ENCODE peak calls at places on chromosomes 3 and 15, in ten cellular contexts. E is activated CD4-positive, alpha-beta T cell treated with anti-CD3 and anti-CD28 coated beads, Interleukin-2, amount 50 U/mL, for 24 hours; H is HFFc6; P is aorta; W is activated T-cell treated with anti-CD3 and anti-CD28 coated beads, Interleukin-2, amount 50 U/mL, for 72 hours; Q is RPMI8226; I is AG10803; M is fibroblast of lung; X is NCI-H1694; O is HEK293T. L is an unnamed sample.

GRCh38 chr15:48449734-48450133 is 118.5 kb downstream of the DUT start:
- DNase-seq in I (no peak), O (no peak), X (no peak), Q (no peak), H (peak), M (no peak), E (no peak), W (no peak), P (no peak), L (no peak)

GRCh38 chr3:5754602-5755001 is 567.1 kb downstream of the EDEM1 start:
- DNase-seq in M (no peak), O (no peak), I (no peak), H (no peak), Q (peak), E (no peak), W (no peak), P (no peak), X (no peak), L (no peak)

GRCh38 chr3:172512363-172512762 is 10.9 kb downstream of the TNFSF10 start:
- DNase-seq in P (peak), M (peak), I (no peak), O (no peak), H (no peak), Q (peak), W (peak), X (no peak), E (no peak), L (peak)

GRCh38 chr3:47464603-47465002 is 11.1 kb downstream of the SCAP start:
- DNase-seq in H (no peak), I (no peak), E (no peak), P (no peak), Q (no peak), M (no peak), W (no peak), X (no peak), O (no peak), L (no peak)

GRCh38 chr15:36645106-36645505 is 65.7 kb downstream of the CDIN1 start:
- DNase-seq in Q (no peak), M (no peak), O (no peak), I (peak), E (no peak), X (no peak), H (no peak), W (no peak), P (no peak), L (no peak)

GRCh38 chr3:184368804-184369183 is 7.3 kb downstream of the POLR2H start:
- DNase-seq in E (no peak), O (no peak), P (peak), Q (no peak), I (peak), W (no peak), M (peak), X (no peak), H (peak), L (peak)

GRCh38 chr3:108552267-108553159 is 36.7 kb downstream of the CIP2A start:
- DNase-seq in X (peak), M (peak), O (no peak), I (peak), P (no peak), Q (peak), H (peak), E (no peak), W (no peak), L (no peak)

GRCh38 chr15:74184582-74185091 is 11.1 kb downstream of the ISLR start:
- DNase-seq in P (peak), W (peak), E (no peak), I (no peak), M (no peak), H (no peak), Q (no peak), X (no peak), O (no peak), L (no peak)

GRCh38 chr3:187025656-187026320 is 95.5 kb downstream of the ST6GAL1 start:
- DNase-seq in M (no peak), I (no peak), O (no peak), P (no peak), H (no peak), X (no peak), Q (no peak), E (peak), W (peak), L (no peak)

GRCh38 chr15:40343512-40343911 is 2.8 kb upstream of the CCDC9B start:
- DNase-seq in W (no peak), X (no peak), H (peak), E (no peak), M (peak), P (peak), Q (no peak), O (no peak), I (peak), L (peak)

GRCh38 chr3:58688563-58688962 is 22.0 kb upstream of the FAM3D start:
- DNase-seq in X (no peak), H (no peak), E (no peak), I (no peak), W (no peak), P (no peak), O (no peak), Q (no peak), M (no peak), L (no peak)

GRCh38 chr3:152388631-152389030 is 119.9 kb downstream of the MBNL1 start:
- DNase-seq in W (no peak), H (no peak), X (no peak), M (no peak), E (no peak), P (no peak), I (no peak), Q (no peak), O (no peak), L (no peak)

GRCh38 chr3:168117853-168118313 is 22.2 kb upstream of the GOLIM4 start:
- DNase-seq in H (peak), Q (no peak), W (no peak), O (no peak), M (peak), X (no peak), E (no peak), P (no peak), I (peak), L (no peak)

GRCh38 chr3:105158277-105158676 is 208.4 kb upstream of the ALCAM start:
- DNase-seq in E (no peak), I (no peak), W (no peak), M (no peak), P (no peak), X (no peak), H (no peak), O (no peak), Q (no peak), L (no peak)

GRCh38 chr3:128447561-128448013 is 19.1 kb downstream of the DNAJB8 start:
- DNase-seq in I (no peak), X (no peak), E (peak), O (no peak), W (peak), H (no peak), P (no peak), M (no peak), Q (no peak), L (no peak)

GRCh38 chr15:92142242-92143232 is 251.1 kb upstream of the ST8SIA2 start:
- DNase-seq in P (no peak), X (no peak), M (peak), W (no peak), O (no peak), E (no peak), I (peak), Q (no peak), H (no peak), L (no peak)

GRCh38 chr3:131812433-131812832 is 222.4 kb downstream of the CPNE4 start:
- DNase-seq in O (no peak), M (no peak), W (no peak), P (no peak), H (peak), I (peak), E (no peak), X (no peak), Q (no peak), L (no peak)

L was measured in NCI-H226.